ENCODE peak calls at places on chromosomes 1 and 21, in five cellular contexts. R is AG04449, M is transverse colon, C is fibroblast of lung, N is GM06990. I is an unnamed sample.

GRCh38 chr1:62398377-62398776 is 38.5 kb upstream of the USP1 start:
- DNase-seq in R (peak), N (no peak), M (no peak), C (peak), I (no peak)

GRCh38 chr1:54107131-54107530 is 45.7 kb downstream of the CDCP2 start:
- DNase-seq in C (peak), R (no peak), N (no peak), M (no peak), I (no peak)

GRCh38 chr1:15760520-15761211 is 2.1 kb downstream of the FBLIM1 start:
- DNase-seq in C (peak), N (no peak), M (peak), R (no peak), I (no peak)

GRCh38 chr1:219710529-219711194 is 97.8 kb upstream of the ZC3H11B start:
- DNase-seq in R (peak), C (peak), N (no peak), M (no peak), I (no peak)

GRCh38 chr1:147565189-147565980 is 24.1 kb downstream of the BCL9 start:
- DNase-seq in R (no peak), N (no peak), M (no peak), C (no peak), I (no peak)

GRCh38 chr1:215397843-215398242 is 169.3 kb upstream of the KCTD3 start:
- DNase-seq in M (no peak), N (no peak), R (no peak), C (no peak), I (no peak)

GRCh38 chr1:163006051-163006834 is 62.9 kb upstream of the RGS4 start:
- DNase-seq in M (no peak), R (no peak), C (no peak), N (no peak), I (no peak)

GRCh38 chr21:42474982-42475381 is 21.0 kb downstream of the RSPH1 start:
- DNase-seq in N (no peak), M (peak), C (no peak), R (no peak), I (no peak)

GRCh38 chr1:51908499-51908898 is 30.0 kb upstream of the NRDC start:
- DNase-seq in N (no peak), M (no peak), C (no peak), R (no peak), I (no peak)

GRCh38 chr1:246724001-246724724 is at the start of gene SCCPDH:
- DNase-seq in C (peak), N (peak), R (no peak), M (peak), I (peak)

GRCh38 chr1:201551096-201551495 is 12.2 kb downstream of the NAV1 start:
- DNase-seq in C (no peak), N (no peak), M (no peak), R (no peak), I (no peak)

GRCh38 chr1:167533851-167534300 is 15.5 kb upstream of the CD247 start:
- DNase-seq in N (no peak), C (peak), R (no peak), M (peak), I (peak)

GRCh38 chr1:94683886-94684285 is 136.3 kb upstream of the SLC44A3 start:
- DNase-seq in C (no peak), N (no peak), R (no peak), M (no peak), I (no peak)

GRCh38 chr1:85447000-85447943 is 17.7 kb downstream of the DDAH1 start:
- DNase-seq in C (peak), M (no peak), R (no peak), N (no peak), I (no peak)

GRCh38 chr1:234726359-234726836 is 116.4 kb upstream of the IRF2BP2 start:
- DNase-seq in M (no peak), N (no peak), C (no peak), R (no peak), I (no peak)

GRCh38 chr1:42736152-42736551 is 3.9 kb downstream of the CLDN19 start:
- DNase-seq in R (no peak), M (peak), C (peak), N (no peak), I (no peak)

GRCh38 chr1:71307451-71307850 is 226.6 kb upstream of the ZRANB2 start:
- DNase-seq in C (peak), R (peak), N (no peak), M (peak), I (no peak)

GRCh38 chr1:150061632-150062101 is 5.9 kb upstream of the VPS45 start:
- DNase-seq in R (peak), C (peak), N (no peak), M (no peak), I (no peak)

GRCh38 chr1:169005776-169006175 is 100.7 kb upstream of the ATP1B1 start:
- DNase-seq in M (no peak), C (no peak), N (no peak), R (no peak), I (peak)

GRCh38 chr1:100613817-100614559 is 76.0 kb downstream of the GPR88 start:
- DNase-seq in N (no peak), M (no peak), C (no peak), R (no peak), I (no peak)

GRCh38 chr21:42109873-42110525 is 38.9 kb downstream of the UMODL1 start:
- DNase-seq in N (no peak), C (no peak), R (no peak), M (no peak), I (no peak)

GRCh38 chr1:47616036-47616435 is 178.2 kb downstream of the FOXD2 start:
- DNase-seq in M (no peak), C (no peak), N (no peak), R (no peak), I (no peak)

GRCh38 chr1:119492763-119493162 is 14.2 kb upstream of the HSD3B1 start:
- DNase-seq in C (no peak), R (no peak), N (no peak), M (no peak), I (no peak)

GRCh38 chr21:32008714-32009113 is 135.9 kb downstream of the HUNK start:
- DNase-seq in N (no peak), C (no peak), R (no peak), M (no peak), I (no peak)

GRCh38 chr1:150777544-150777943 is 12.0 kb upstream of the CTSS start:
- DNase-seq in M (no peak), C (no peak), N (no peak), R (no peak), I (no peak)

GRCh38 chr1:148379170-148379500 is 104.0 kb downstream of the PPIAL4G start:
- DNase-seq in C (no peak), R (no peak), N (no peak), M (no peak), I (no peak)

GRCh38 chr1:29364101-29364678 is 127.9 kb downstream of the PTPRU start:
- DNase-seq in R (no peak), M (no peak), C (no peak), N (no peak), I (no peak)

GRCh38 chr1:81179239-81179638 is 621.5 kb upstream of the ADGRL2 start:
- DNase-seq in R (peak), N (no peak), C (peak), M (no peak), I (no peak)

GRCh38 chr1:54331091-54331772 is 75.0 kb downstream of the SSBP3 start:
- DNase-seq in N (no peak), M (no peak), C (peak), R (no peak), I (no peak)

GRCh38 chr21:28393279-28393678 is 599.4 kb downstream of the LTN1 start:
- DNase-seq in R (no peak), N (no peak), M (peak), C (no peak), I (no peak)

GRCh38 chr1:46553506-46553905 is 2.1 kb upstream of the KNCN start:
- DNase-seq in M (no peak), N (no peak), C (no peak), R (no peak), I (no peak)

GRCh38 chr1:29258974-29259801 is 22.9 kb downstream of the PTPRU start:
- DNase-seq in C (no peak), M (no peak), N (no peak), R (no peak), I (no peak)